ENCODE peak calls at places on chromosome 5, in seven cellular contexts. One of them, this sample, is unnamed.
A peak's percentile ranks its signal among the peaks of the same experiment; 100 is the strongest.

GRCh38 chr5:14851999-14852526 is 19.5 kb downstream of the ANKH start:
- DNase-seq in AG04449: no peak
- DNase-seq in CD8-positive, alpha-beta memory T cell: no peak
- DNase-seq in heart right ventricle: no peak
- DNase-seq in effector memory CD4-positive, alpha-beta T cell: no peak
- DNase-seq in left ventricle myocardium inferior: no peak
- DNase-seq in fibroblast of lung: no peak
- DNase-seq in this sample: no peak

GRCh38 chr5:138849439-138849838 is 25.7 kb downstream of the LRRTM2 start:
- DNase-seq in fibroblast of lung: peak; percentile 52
- DNase-seq in AG04449: no peak
- DNase-seq in heart right ventricle: no peak
- DNase-seq in effector memory CD4-positive, alpha-beta T cell: no peak
- DNase-seq in CD8-positive, alpha-beta memory T cell: no peak
- DNase-seq in left ventricle myocardium inferior: no peak
- DNase-seq in this sample: no peak

GRCh38 chr5:134245101-134245604 is 19.3 kb upstream of the PPP2CA start:
- DNase-seq in AG04449: no peak
- DNase-seq in left ventricle myocardium inferior: no peak
- DNase-seq in fibroblast of lung: peak; percentile 84
- DNase-seq in heart right ventricle: no peak
- DNase-seq in effector memory CD4-positive, alpha-beta T cell: no peak
- DNase-seq in CD8-positive, alpha-beta memory T cell: no peak
- DNase-seq in this sample: no peak

GRCh38 chr5:102678267-102679058 is 76.6 kb upstream of the PAM start:
- DNase-seq in CD8-positive, alpha-beta memory T cell: no peak
- DNase-seq in effector memory CD4-positive, alpha-beta T cell: no peak
- DNase-seq in heart right ventricle: no peak
- DNase-seq in fibroblast of lung: peak; percentile 84
- DNase-seq in left ventricle myocardium inferior: no peak
- DNase-seq in AG04449: no peak
- DNase-seq in this sample: no peak

GRCh38 chr5:135151256-135151655 is 117.2 kb upstream of the PITX1 start:
- DNase-seq in AG04449: no peak
- DNase-seq in heart right ventricle: no peak
- DNase-seq in CD8-positive, alpha-beta memory T cell: no peak
- DNase-seq in fibroblast of lung: no peak
- DNase-seq in effector memory CD4-positive, alpha-beta T cell: no peak
- DNase-seq in left ventricle myocardium inferior: no peak
- DNase-seq in this sample: no peak

GRCh38 chr5:74237746-74238145 is 402.8 kb downstream of the ENC1 start:
- DNase-seq in AG04449: no peak
- DNase-seq in CD8-positive, alpha-beta memory T cell: no peak
- DNase-seq in fibroblast of lung: no peak
- DNase-seq in left ventricle myocardium inferior: no peak
- DNase-seq in effector memory CD4-positive, alpha-beta T cell: no peak
- DNase-seq in heart right ventricle: no peak
- DNase-seq in this sample: no peak

GRCh38 chr5:140988036-140988997 is 22.0 kb downstream of the PCDHAC2 start:
- DNase-seq in fibroblast of lung: no peak
- DNase-seq in left ventricle myocardium inferior: no peak
- DNase-seq in heart right ventricle: no peak
- DNase-seq in AG04449: no peak
- DNase-seq in CD8-positive, alpha-beta memory T cell: no peak
- DNase-seq in effector memory CD4-positive, alpha-beta T cell: no peak
- DNase-seq in this sample: no peak

GRCh38 chr5:102591650-102592049 is 92.8 kb upstream of the SLCO6A1 start:
- DNase-seq in heart right ventricle: no peak
- DNase-seq in AG04449: no peak
- DNase-seq in CD8-positive, alpha-beta memory T cell: no peak
- DNase-seq in left ventricle myocardium inferior: no peak
- DNase-seq in effector memory CD4-positive, alpha-beta T cell: no peak
- DNase-seq in fibroblast of lung: no peak
- DNase-seq in this sample: no peak

GRCh38 chr5:173229381-173229959 is 5.5 kb downstream of the NKX2-5 start:
- DNase-seq in heart right ventricle: peak; percentile 22
- DNase-seq in fibroblast of lung: no peak
- DNase-seq in left ventricle myocardium inferior: no peak
- DNase-seq in AG04449: no peak
- DNase-seq in effector memory CD4-positive, alpha-beta T cell: no peak
- DNase-seq in CD8-positive, alpha-beta memory T cell: no peak
- DNase-seq in this sample: no peak

GRCh38 chr5:141641634-141642278 is 5.0 kb downstream of the RELL2 start:
- DNase-seq in AG04449: no peak
- DNase-seq in heart right ventricle: no peak
- DNase-seq in left ventricle myocardium inferior: no peak
- DNase-seq in fibroblast of lung: peak; percentile 71
- DNase-seq in CD8-positive, alpha-beta memory T cell: no peak
- DNase-seq in effector memory CD4-positive, alpha-beta T cell: no peak
- DNase-seq in this sample: no peak

GRCh38 chr5:78757269-78758053 is 108.9 kb upstream of the LHFPL2 start:
- DNase-seq in AG04449: no peak
- DNase-seq in left ventricle myocardium inferior: peak; percentile 26
- DNase-seq in fibroblast of lung: peak; percentile 68
- DNase-seq in CD8-positive, alpha-beta memory T cell: no peak
- DNase-seq in effector memory CD4-positive, alpha-beta T cell: no peak
- DNase-seq in heart right ventricle: no peak
- DNase-seq in this sample: no peak

GRCh38 chr5:137492321-137492720 is 6.8 kb downstream of the SPOCK1 start:
- DNase-seq in heart right ventricle: no peak
- DNase-seq in CD8-positive, alpha-beta memory T cell: no peak
- DNase-seq in fibroblast of lung: peak; percentile 97
- DNase-seq in AG04449: peak; percentile 84
- DNase-seq in effector memory CD4-positive, alpha-beta T cell: no peak
- DNase-seq in left ventricle myocardium inferior: no peak
- DNase-seq in this sample: no peak

GRCh38 chr5:113193311-113193978 is 216.8 kb downstream of the DCP2 start:
- DNase-seq in heart right ventricle: no peak
- DNase-seq in effector memory CD4-positive, alpha-beta T cell: no peak
- DNase-seq in AG04449: no peak
- DNase-seq in CD8-positive, alpha-beta memory T cell: no peak
- DNase-seq in left ventricle myocardium inferior: no peak
- DNase-seq in fibroblast of lung: no peak
- DNase-seq in this sample: no peak

GRCh38 chr5:107514305-107514704 is 156.4 kb downstream of the EFNA5 start:
- DNase-seq in effector memory CD4-positive, alpha-beta T cell: no peak
- DNase-seq in left ventricle myocardium inferior: no peak
- DNase-seq in CD8-positive, alpha-beta memory T cell: no peak
- DNase-seq in heart right ventricle: no peak
- DNase-seq in fibroblast of lung: peak; percentile 69
- DNase-seq in AG04449: no peak
- DNase-seq in this sample: no peak

GRCh38 chr5:9869616-9870288 is 239.6 kb upstream of the TAS2R1 start:
- DNase-seq in AG04449: peak; percentile 65
- DNase-seq in heart right ventricle: no peak
- DNase-seq in effector memory CD4-positive, alpha-beta T cell: no peak
- DNase-seq in CD8-positive, alpha-beta memory T cell: no peak
- DNase-seq in fibroblast of lung: peak; percentile 84
- DNase-seq in left ventricle myocardium inferior: no peak
- DNase-seq in this sample: no peak

GRCh38 chr5:177447066-177447610 is 524 bp downstream of the PRR7 start:
- DNase-seq in left ventricle myocardium inferior: no peak
- DNase-seq in effector memory CD4-positive, alpha-beta T cell: peak; percentile 70
- DNase-seq in CD8-positive, alpha-beta memory T cell: peak; percentile 81
- DNase-seq in fibroblast of lung: peak; percentile 53
- DNase-seq in heart right ventricle: no peak
- DNase-seq in AG04449: no peak
- DNase-seq in this sample: no peak

GRCh38 chr5:37838152-37838932 is 1.5 kb downstream of the GDNF start:
- DNase-seq in effector memory CD4-positive, alpha-beta T cell: no peak
- DNase-seq in left ventricle myocardium inferior: no peak
- DNase-seq in AG04449: no peak
- DNase-seq in fibroblast of lung: peak; percentile 52
- DNase-seq in heart right ventricle: no peak
- DNase-seq in CD8-positive, alpha-beta memory T cell: no peak
- DNase-seq in this sample: no peak

GRCh38 chr5:8057764-8058163 is 188.8 kb downstream of the MTRR start:
- DNase-seq in heart right ventricle: no peak
- DNase-seq in effector memory CD4-positive, alpha-beta T cell: no peak
- DNase-seq in left ventricle myocardium inferior: no peak
- DNase-seq in AG04449: no peak
- DNase-seq in fibroblast of lung: peak; percentile 23
- DNase-seq in CD8-positive, alpha-beta memory T cell: no peak
- DNase-seq in this sample: no peak
- H3K4me3 ChIP-seq in heart right ventricle: no peak overlapping the region
- H3K4me3 ChIP-seq in effector memory CD4-positive, alpha-beta T cell: no peak overlapping the region
- H3K4me3 ChIP-seq in left ventricle myocardium inferior: no peak overlapping the region
- H3K4me3 ChIP-seq in AG04449: no peak overlapping the region
- H3K4me3 ChIP-seq in fibroblast of lung: no peak overlapping the region
- H3K4me3 ChIP-seq in CD8-positive, alpha-beta memory T cell: no peak overlapping the region
- H3K4me3 ChIP-seq in this sample: no peak overlapping the region

GRCh38 chr5:76954383-76954763 is 1.5 kb downstream of the CRHBP start:
- DNase-seq in CD8-positive, alpha-beta memory T cell: no peak
- DNase-seq in effector memory CD4-positive, alpha-beta T cell: no peak
- DNase-seq in fibroblast of lung: no peak
- DNase-seq in heart right ventricle: peak; percentile 7
- DNase-seq in AG04449: no peak
- DNase-seq in left ventricle myocardium inferior: no peak
- DNase-seq in this sample: no peak
- H3K4me3 ChIP-seq in CD8-positive, alpha-beta memory T cell: no peak overlapping the region
- H3K4me3 ChIP-seq in effector memory CD4-positive, alpha-beta T cell: no peak overlapping the region
- H3K4me3 ChIP-seq in fibroblast of lung: peak overlapping the region; percentile 47
- H3K4me3 ChIP-seq in heart right ventricle: peak overlapping the region; percentile 58
- H3K4me3 ChIP-seq in AG04449: peak overlapping the region; percentile 42
- H3K4me3 ChIP-seq in left ventricle myocardium inferior: peak overlapping the region; percentile 68
- H3K4me3 ChIP-seq in this sample: no peak overlapping the region

GRCh38 chr5:82815871-82816270 is 261.3 kb downstream of the TMEM167A start:
- DNase-seq in left ventricle myocardium inferior: no peak
- DNase-seq in heart right ventricle: no peak
- DNase-seq in AG04449: no peak
- DNase-seq in fibroblast of lung: peak; percentile 51
- DNase-seq in effector memory CD4-positive, alpha-beta T cell: no peak
- DNase-seq in CD8-positive, alpha-beta memory T cell: no peak
- DNase-seq in this sample: no peak
- H3K4me3 ChIP-seq in left ventricle myocardium inferior: no peak overlapping the region
- H3K4me3 ChIP-seq in heart right ventricle: no peak overlapping the region
- H3K4me3 ChIP-seq in AG04449: no peak overlapping the region
- H3K4me3 ChIP-seq in fibroblast of lung: no peak overlapping the region
- H3K4me3 ChIP-seq in effector memory CD4-positive, alpha-beta T cell: no peak overlapping the region
- H3K4me3 ChIP-seq in CD8-positive, alpha-beta memory T cell: no peak overlapping the region
- H3K4me3 ChIP-seq in this sample: no peak overlapping the region

GRCh38 chr5:28499764-28500290 is 1461.4 kb upstream of the CDH9 start:
- DNase-seq in heart right ventricle: no peak
- DNase-seq in left ventricle myocardium inferior: no peak
- DNase-seq in fibroblast of lung: peak; percentile 59
- DNase-seq in effector memory CD4-positive, alpha-beta T cell: no peak
- DNase-seq in AG04449: no peak
- DNase-seq in CD8-positive, alpha-beta memory T cell: no peak
- DNase-seq in this sample: no peak

GRCh38 chr5:28500511-28500910 is 1462.1 kb upstream of the CDH9 start:
- DNase-seq in CD8-positive, alpha-beta memory T cell: no peak
- DNase-seq in effector memory CD4-positive, alpha-beta T cell: no peak
- DNase-seq in fibroblast of lung: no peak
- DNase-seq in AG04449: no peak
- DNase-seq in heart right ventricle: no peak
- DNase-seq in left ventricle myocardium inferior: no peak
- DNase-seq in this sample: no peak

DNA sequence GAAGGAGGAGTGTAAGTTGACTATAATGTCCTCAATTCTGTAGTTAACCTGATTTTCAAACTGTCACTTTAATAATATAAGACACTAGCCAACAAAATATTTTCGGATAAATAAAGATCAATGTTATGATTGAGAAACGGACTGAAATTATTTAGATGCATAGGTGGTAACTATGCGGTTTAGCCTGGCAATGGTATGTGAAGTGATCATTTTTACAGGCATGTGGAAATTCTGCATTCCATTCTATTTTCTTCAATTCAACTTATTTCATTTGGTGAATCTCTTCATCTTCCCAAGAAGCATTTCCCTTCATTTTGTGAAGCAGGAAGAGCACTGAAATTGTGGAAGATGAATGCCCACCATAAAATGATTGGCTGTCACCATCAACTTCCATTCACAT is 1457.5 kb upstream of the CDH9 start:
- DNase-seq in effector memory CD4-positive, alpha-beta T cell: no peak
- DNase-seq in fibroblast of lung: no peak
- DNase-seq in AG04449: no peak
- DNase-seq in CD8-positive, alpha-beta memory T cell: no peak
- DNase-seq in left ventricle myocardium inferior: no peak
- DNase-seq in heart right ventricle: no peak
- DNase-seq in this sample: no peak
- H3K4me3 ChIP-seq in effector memory CD4-positive, alpha-beta T cell: no peak overlapping the region
- H3K4me3 ChIP-seq in fibroblast of lung: no peak overlapping the region
- H3K4me3 ChIP-seq in AG04449: no peak overlapping the region
- H3K4me3 ChIP-seq in CD8-positive, alpha-beta memory T cell: no peak overlapping the region
- H3K4me3 ChIP-seq in left ventricle myocardium inferior: no peak overlapping the region
- H3K4me3 ChIP-seq in heart right ventricle: no peak overlapping the region
- H3K4me3 ChIP-seq in this sample: no peak overlapping the region

DNA sequence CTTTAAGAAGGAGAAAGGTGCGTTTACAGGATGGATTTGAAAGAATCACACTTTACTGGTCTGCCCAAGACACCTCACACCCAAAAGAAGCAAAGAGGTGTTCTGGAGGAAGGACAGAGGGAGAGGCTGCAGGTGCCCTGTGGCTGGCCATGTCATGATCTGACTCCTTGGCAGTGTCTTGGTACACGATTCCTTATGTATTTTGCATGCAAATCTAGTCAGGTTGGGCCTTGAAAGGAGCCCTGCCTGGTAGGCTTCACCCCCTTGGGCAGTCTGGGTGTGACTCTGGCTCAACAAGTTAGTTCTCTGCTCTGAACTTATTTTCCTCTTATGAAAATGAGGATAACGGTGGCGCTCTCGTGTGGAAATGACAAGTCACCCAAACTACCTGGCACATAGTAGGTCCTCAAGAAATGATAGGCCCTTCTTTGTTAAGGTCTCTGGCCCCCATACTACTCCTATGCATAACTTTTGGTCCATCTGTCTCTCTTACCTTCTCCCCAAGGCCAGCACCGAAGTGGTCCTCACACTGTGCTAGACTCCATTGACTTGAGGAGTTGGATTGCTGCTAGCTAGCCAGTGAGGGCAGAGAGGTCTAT is 212.5 kb downstream of the SEMA6A start:
- DNase-seq in CD8-positive, alpha-beta memory T cell: no peak
- DNase-seq in AG04449: no peak
- DNase-seq in fibroblast of lung: no peak
- DNase-seq in heart right ventricle: no peak
- DNase-seq in effector memory CD4-positive, alpha-beta T cell: no peak
- DNase-seq in left ventricle myocardium inferior: no peak
- DNase-seq in this sample: no peak
- H3K4me3 ChIP-seq in CD8-positive, alpha-beta memory T cell: no peak overlapping the region
- H3K4me3 ChIP-seq in AG04449: no peak overlapping the region
- H3K4me3 ChIP-seq in fibroblast of lung: peak overlapping the region; percentile 40
- H3K4me3 ChIP-seq in heart right ventricle: peak overlapping the region; percentile 60
- H3K4me3 ChIP-seq in effector memory CD4-positive, alpha-beta T cell: no peak overlapping the region
- H3K4me3 ChIP-seq in left ventricle myocardium inferior: peak overlapping the region; percentile 59
- H3K4me3 ChIP-seq in this sample: no peak overlapping the region